ENCODE peak calls at places on chromosomes 7 and 10, in five cellular contexts. X is HCT116; E is right cardiac atrium; I is CD8-positive, alpha-beta memory T cell; Q is ovary. V is an unnamed sample. For H3K4me1, the result is how much of the 10 kb centered on the place peaks cover.

GRCh38 chr7:157551325-157552070 is 214.7 kb downstream of the DNAJB6 start:
- DNase-seq in E (no peak), Q (no peak), I (no peak), X (no peak), V (no peak)

GRCh38 chr10:97479939-97480338 is 18.3 kb downstream of the MMS19 start:
- DNase-seq in E (no peak), I (no peak), Q (no peak), X (no peak), V (peak)

GRCh38 chr7:73940701-73941238 is 79.8 kb downstream of the TMEM270 start:
- DNase-seq in X (no peak), E (no peak), I (no peak), Q (no peak), V (no peak)

GRCh38 chr7:123674399-123675091 is 18.9 kb downstream of the LMOD2 start:
- DNase-seq in Q (no peak), X (no peak), E (no peak), I (no peak), V (no peak)

GRCh38 chr7:1238363-1239331 is 6.0 kb downstream of the UNCX start:
- DNase-seq in X (no peak), I (no peak), Q (no peak), E (peak), V (no peak)

GRCh38 chr10:31374146-31374696 is 55.2 kb downstream of the ZEB1 start:
- DNase-seq in X (no peak), E (no peak), I (no peak), Q (no peak), V (no peak)

GRCh38 chr7:100213672-100214071 is 6.1 kb upstream of the PVRIG start:
- DNase-seq in Q (no peak), E (no peak), X (no peak), I (no peak), V (no peak)

GRCh38 chr10:120462018-120462682 is 5.1 kb downstream of the PLPP4 start:
- DNase-seq in I (no peak), E (no peak), X (no peak), Q (no peak), V (no peak)

GRCh38 chr10:329361-330099 is 194.3 kb downstream of the ZMYND11 start:
- DNase-seq in X (peak), Q (peak), I (no peak), E (peak), V (no peak)

GRCh38 chr10:124354411-124355382 is 64.0 kb downstream of the OAT start:
- DNase-seq in E (peak), X (peak), Q (peak), I (no peak), V (no peak)

GRCh38 chr10:126043389-126043788 is 147.0 kb downstream of the FANK1 start:
- DNase-seq in I (no peak), X (no peak), Q (no peak), E (no peak), V (no peak)

GRCh38 chr10:786666-787512 is 97.4 kb upstream of the DIP2C start:
- DNase-seq in Q (peak), E (no peak), I (no peak), X (no peak), V (no peak)

GRCh38 chr10:101782811-101783735 is at the start of gene NPM3:
- DNase-seq in Q (peak), E (peak), I (peak), X (peak), V (no peak)

GRCh38 chr7:157235357-157236018 is 96.8 kb downstream of the UBE3C start:
- DNase-seq in Q (no peak), X (no peak), I (no peak), E (no peak), V (no peak)

GRCh38 chr7:47301078-47301477 is 280.8 kb downstream of the TNS3 start:
- DNase-seq in E (no peak), I (no peak), Q (no peak), X (no peak), V (peak)

GRCh38 chr7:35267372-35267771 is 13.5 kb upstream of the TBX20 start:
- DNase-seq in Q (no peak), I (no peak), X (no peak), E (no peak), V (no peak)

GRCh38 chr10:98258683-98259454 is 9.1 kb downstream of the LOXL4 start:
- DNase-seq in I (no peak), X (no peak), Q (no peak), E (no peak), V (no peak)

GRCh38 chr10:93235686-93236085 is 162.0 kb downstream of the CYP26A1 start:
- DNase-seq in I (no peak), Q (no peak), E (no peak), X (no peak), V (no peak)

GRCh38 chr10:59027975-59028640 is 148.3 kb upstream of the PHYHIPL start:
- DNase-seq in E (no peak), I (no peak), Q (no peak), X (no peak), V (no peak)

GRCh38 chr10:96496281-96496925 is 17.3 kb downstream of the TLL2 start:
- DNase-seq in I (no peak), X (no peak), E (no peak), Q (no peak), V (no peak)

GRCh38 chr7:23981314-23981713 is 271.3 kb downstream of the STK31 start:
- DNase-seq in E (no peak), X (no peak), Q (no peak), I (no peak), V (no peak)

GRCh38 chr10:90197766-90198165 is 496.4 kb downstream of the KIF20B start:
- DNase-seq in E (no peak), Q (no peak), I (no peak), X (no peak), V (no peak)

GRCh38 chr7:146319625-146320024 is 203.0 kb downstream of the CNTNAP2 start:
- DNase-seq in E (no peak), I (no peak), Q (no peak), X (no peak), V (no peak)

GRCh38 chr10:29731760-29732159 is 97.0 kb upstream of the SVIL start:
- DNase-seq in Q (no peak), I (no peak), X (no peak), E (no peak), V (no peak)

GRCh38 chr7:92841192-92841591 is 4.8 kb upstream of the CDK6 start:
- DNase-seq in Q (no peak), E (no peak), X (no peak), I (no peak), V (no peak)

GRCh38 chr7:30556854-30557644 is 37.6 kb upstream of the GARS1 start:
- DNase-seq in E (no peak), X (no peak), Q (no peak), I (no peak), V (no peak)

GRCh38 chr7:1650363-1651030 is 19.6 kb upstream of the ELFN1 start:
- DNase-seq in I (no peak), Q (no peak), X (no peak), E (peak), V (no peak)

GRCh38 chr7:2635810-2636701 is 4.3 kb downstream of the TTYH3 start:
- DNase-seq in Q (no peak), I (no peak), X (no peak), E (peak), V (no peak)

GRCh38 chr7:137074386-137075030 is 206.1 kb downstream of the CHRM2 start:
- DNase-seq in E (no peak), X (no peak), Q (no peak), I (no peak), V (no peak)

GRCh38 chr7:42283553-42283952 is 46.5 kb upstream of the GLI3 start:
- DNase-seq in Q (no peak), X (no peak), E (no peak), I (no peak), V (no peak)

GRCh38 chr7:28433604-28434254 is 21.4 kb downstream of the CREB5 start:
- DNase-seq in I (no peak), Q (peak), E (peak), X (no peak), V (no peak)

GRCh38 chr7:158569858-158570239 is 17.8 kb downstream of the PTPRN2 start:
- DNase-seq in I (no peak), Q (no peak), E (no peak), X (no peak), V (no peak)

GRCh38 chr10:8873310-8873709 is 818.8 kb downstream of the GATA3 start:
- DNase-seq in Q (no peak), X (no peak), I (no peak), E (no peak), V (no peak)

GRCh38 chr10:8874972-8875371 is 820.5 kb downstream of the GATA3 start:
- DNase-seq in I (no peak), E (no peak), Q (no peak), X (no peak), V (no peak)

GRCh38 chr10:8876171-8876570 is 821.7 kb downstream of the GATA3 start:
- DNase-seq in E (no peak), X (no peak), I (no peak), Q (no peak), V (no peak)

GRCh38 chr10:8874268-8874667 is 819.8 kb downstream of the GATA3 start:
- DNase-seq in Q (no peak), E (no peak), I (no peak), X (no peak), V (no peak)
- H3K27ac ChIP-seq in Q (no peak), E (no peak), I (no peak), X (no peak), V (no peak)

GRCh38 chr10:118734477-118734876 is 20.3 kb downstream of the CACUL1 start:
- DNase-seq in Q (no peak), E (no peak), I (no peak), X (no peak), V (no peak)
- H3K4me1 ChIP-seq in Q (under half), E (under half), I (half or more), X (under half), V (under half)

GRCh38 chr7:4712371-4713182 is 30.5 kb downstream of the FOXK1 start:
- DNase-seq in Q (no peak), E (no peak), I (no peak), X (no peak), V (no peak)
- H3K27ac ChIP-seq in Q (no peak), E (no peak), I (no peak), X (no peak), V (no peak)

GRCh38 chr10:21726601-21727295 is 192.7 kb downstream of the MLLT10 start:
- DNase-seq in E (no peak), I (no peak), Q (no peak), X (no peak), V (no peak)
- H3K4me1 ChIP-seq in E (under half), I (under half), Q (under half), X (under half), V (under half)

GRCh38 chr10:79340646-79341244 is 6.5 kb upstream of the PPIF start:
- DNase-seq in X (no peak), Q (no peak), I (no peak), E (no peak), V (no peak)
- H3K27ac ChIP-seq in X (no peak), Q (no peak), I (no peak), E (peak), V (no peak)

DNA sequence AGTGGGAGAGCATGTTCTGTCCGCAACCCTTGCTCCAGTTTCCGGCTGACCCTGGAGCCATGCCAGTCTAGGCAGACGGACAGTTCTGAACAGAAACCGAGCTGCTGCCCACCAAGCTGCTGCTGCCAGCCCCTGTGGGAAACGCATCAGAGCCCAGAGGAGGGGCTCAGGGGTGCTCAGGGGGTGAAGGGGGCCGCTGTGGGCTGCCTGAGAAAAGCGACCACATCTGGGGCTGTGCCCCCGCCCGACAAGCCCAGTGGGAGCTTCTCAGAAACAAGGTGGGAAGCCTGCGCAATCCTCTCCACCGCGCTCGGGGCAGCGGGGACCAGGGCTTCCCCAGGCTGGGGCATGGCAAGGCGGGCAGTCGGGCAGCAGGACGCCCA is 38.8 kb upstream of the CFAP46 start:
- DNase-seq in X (no peak), I (no peak), E (peak), Q (no peak), V (no peak)
- H3K4me1 ChIP-seq in X (under half), I (under half), E (under half), Q (under half), V (under half)

GRCh38 chr10:79483299-79483698 is 29.0 kb upstream of the EIF5AL1 start:
- DNase-seq in I (no peak), X (no peak), E (no peak), Q (no peak), V (no peak)
- H3K27ac ChIP-seq in I (no peak), X (no peak), E (peak), Q (no peak), V (no peak)

DNA sequence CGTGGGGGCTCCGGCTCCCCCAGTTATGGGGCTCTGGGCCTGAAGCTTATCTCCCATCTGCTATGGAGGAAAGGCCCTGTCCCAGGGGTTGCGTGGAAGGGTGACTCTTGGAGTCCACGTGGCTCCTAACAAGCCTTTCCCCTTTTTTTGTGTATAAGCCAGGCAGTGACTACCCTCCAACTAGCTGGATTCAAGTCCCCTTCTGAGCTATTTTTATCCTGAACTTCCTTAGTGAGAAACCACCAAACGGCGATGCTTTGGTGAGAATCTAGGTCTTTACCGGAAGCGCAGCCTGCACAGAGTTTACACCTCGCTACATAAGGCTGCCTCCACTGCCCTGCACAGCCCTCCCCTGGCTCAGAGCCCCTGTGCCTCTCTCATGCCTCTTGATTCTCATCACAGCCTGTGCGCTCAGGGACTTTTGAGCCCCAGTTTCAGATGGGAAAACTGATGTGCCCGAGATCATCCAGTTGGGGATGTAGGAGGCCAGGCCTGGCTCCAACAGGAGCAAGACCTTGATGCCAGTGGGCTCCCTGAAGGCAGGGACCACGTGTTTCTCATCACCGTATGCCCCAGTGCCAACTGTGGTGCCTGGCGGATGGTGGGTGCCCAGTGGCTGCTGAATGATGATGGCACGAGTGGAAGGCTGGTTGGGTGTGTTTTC is 102.3 kb upstream of the PPIF start:
- DNase-seq in Q (no peak), I (peak), E (no peak), X (no peak), V (no peak)
- H3K4me1 ChIP-seq in Q (under half), I (half or more), E (half or more), X (under half), V (under half)

DNA sequence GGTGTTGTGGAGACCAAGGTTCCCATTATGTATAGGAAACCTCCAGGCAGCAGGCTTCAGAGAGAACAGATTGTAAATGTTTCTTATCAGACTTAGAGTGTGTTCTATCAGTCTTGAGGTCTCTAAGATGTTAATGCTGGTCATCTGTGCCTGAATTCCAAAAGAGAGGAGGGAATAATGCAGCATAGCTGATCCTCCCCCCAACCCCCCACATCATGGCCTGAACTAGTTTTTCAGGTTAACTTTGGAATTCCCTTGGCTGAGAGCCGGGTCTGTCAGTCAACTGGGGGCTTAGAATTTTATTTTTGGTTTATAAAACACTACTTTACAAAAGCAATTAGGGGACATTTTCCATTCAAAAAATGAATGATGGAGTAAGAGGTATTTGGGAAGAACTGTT is 184.3 kb downstream of the NEBL start:
- DNase-seq in X (no peak), I (no peak), Q (no peak), E (no peak), V (no peak)
- H3K27ac ChIP-seq in X (no peak), I (no peak), Q (no peak), E (no peak), V (no peak)